ENCODE peak calls at places on chromosomes 3 and 15, in nine cellular contexts. J, N, O, E, Y, S, G, U and I are unnamed samples.

GRCh38 chr15:25664761-25665160 is 198.4 kb downstream of the ATP10A start:
- DNase-seq in J (no peak), N (no peak), O (no peak), E (no peak), Y (no peak), S (no peak), G (no peak), U (no peak), I (no peak)

GRCh38 chr3:142844339-142844977 is 44.4 kb downstream of the PCOLCE2 start:
- DNase-seq in J (peak), N (no peak), O (no peak), E (no peak), Y (peak), S (peak), G (no peak), U (peak), I (no peak)

GRCh38 chr15:43376017-43376705 is 5.3 kb downstream of the TUBGCP4 start:
- DNase-seq in J (peak), N (peak), O (no peak), E (no peak), Y (peak), S (peak), G (peak), U (peak), I (peak)

GRCh38 chr3:128366652-128367051 is 100.0 kb downstream of the DNAJB8 start:
- DNase-seq in J (no peak), N (no peak), O (no peak), E (no peak), Y (no peak), S (no peak), G (no peak), U (no peak), I (no peak)

GRCh38 chr15:94453227-94453626 is 221.9 kb downstream of the MCTP2 start:
- DNase-seq in J (no peak), N (no peak), O (no peak), E (no peak), Y (no peak), S (no peak), G (no peak), U (no peak), I (no peak)

GRCh38 chr3:141249041-141249440 is 17.4 kb downstream of the PXYLP1 start:
- DNase-seq in J (no peak), N (no peak), O (no peak), E (no peak), Y (no peak), S (no peak), G (no peak), U (no peak), I (no peak)

GRCh38 chr3:55868347-55868746 is 381.2 kb upstream of the WNT5A start:
- DNase-seq in J (no peak), N (no peak), O (no peak), E (no peak), Y (no peak), S (peak), G (no peak), U (no peak), I (no peak)

GRCh38 chr15:73087121-73087520 is 34.9 kb downstream of the NEO1 start:
- DNase-seq in J (no peak), N (no peak), O (no peak), E (no peak), Y (no peak), S (no peak), G (no peak), U (no peak), I (no peak)

GRCh38 chr3:193452338-193452737 is 73.8 kb upstream of the ATP13A5 start:
- DNase-seq in J (no peak), N (no peak), O (no peak), E (no peak), Y (no peak), S (peak), G (no peak), U (peak), I (no peak)

GRCh38 chr3:139674585-139675260 is 3.0 kb downstream of the NMNAT3 start:
- DNase-seq in J (no peak), N (no peak), O (no peak), E (no peak), Y (no peak), S (no peak), G (no peak), U (no peak), I (no peak)

GRCh38 chr3:8739757-8740508 is 6.3 kb downstream of the CAV3 start:
- DNase-seq in J (peak), N (no peak), O (peak), E (no peak), Y (no peak), S (no peak), G (no peak), U (no peak), I (no peak)

GRCh38 chr3:196803891-196804468 is 63.7 kb upstream of the SENP5 start:
- DNase-seq in J (no peak), N (no peak), O (no peak), E (no peak), Y (no peak), S (no peak), G (no peak), U (no peak), I (peak)

GRCh38 chr3:155491696-155492095 is 198.2 kb upstream of the STRIT1 start:
- DNase-seq in J (no peak), N (no peak), O (no peak), E (no peak), Y (no peak), S (peak), G (no peak), U (no peak), I (no peak)

GRCh38 chr15:72967397-72967796 is 84.9 kb upstream of the NEO1 start:
- DNase-seq in J (no peak), N (no peak), O (no peak), E (no peak), Y (no peak), S (no peak), G (no peak), U (no peak), I (no peak)

GRCh38 chr3:14278265-14278798 is 99.7 kb downstream of the LSM3 start:
- DNase-seq in J (no peak), N (no peak), O (no peak), E (no peak), Y (no peak), S (no peak), G (no peak), U (no peak), I (no peak)

GRCh38 chr15:62212746-62213145 is 47.7 kb upstream of the C2CD4B start:
- DNase-seq in J (no peak), N (no peak), O (no peak), E (no peak), Y (peak), S (no peak), G (no peak), U (no peak), I (no peak)

GRCh38 chr3:193768069-193768391 is 175.0 kb downstream of the OPA1 start:
- DNase-seq in J (peak), N (no peak), O (no peak), E (no peak), Y (peak), S (no peak), G (no peak), U (no peak), I (no peak)

GRCh38 chr15:72491768-72492167 is 17.6 kb downstream of the ARIH1 start:
- DNase-seq in J (peak), N (no peak), O (no peak), E (no peak), Y (no peak), S (no peak), G (no peak), U (no peak), I (no peak)

GRCh38 chr3:177333535-177334495 is 136.5 kb upstream of the TBL1XR1 start:
- DNase-seq in J (no peak), N (no peak), O (no peak), E (no peak), Y (no peak), S (no peak), G (no peak), U (peak), I (no peak)

GRCh38 chr3:54882114-54882833 is 45.6 kb downstream of the LRTM1 start:
- DNase-seq in J (peak), N (no peak), O (no peak), E (no peak), Y (no peak), S (no peak), G (no peak), U (no peak), I (no peak)

GRCh38 chr15:48059786-48060185 is 61.0 kb upstream of the SLC24A5 start:
- DNase-seq in J (peak), N (no peak), O (no peak), E (no peak), Y (no peak), S (no peak), G (no peak), U (no peak), I (no peak)

GRCh38 chr3:123088360-123088759 is 21.5 kb downstream of the PDIA5 start:
- DNase-seq in J (no peak), N (no peak), O (no peak), E (no peak), Y (no peak), S (no peak), G (no peak), U (no peak), I (no peak)

GRCh38 chr3:10676905-10677304 is 139.1 kb upstream of the SLC6A11 start:
- DNase-seq in J (no peak), N (no peak), O (no peak), E (no peak), Y (no peak), S (no peak), G (no peak), U (no peak), I (no peak)

GRCh38 chr3:115341208-115341607 is 194.1 kb upstream of the ZBTB20 start:
- DNase-seq in J (peak), N (no peak), O (no peak), E (no peak), Y (no peak), S (no peak), G (no peak), U (no peak), I (no peak)

GRCh38 chr3:187966636-187967035 is 187.3 kb upstream of the LPP start:
- DNase-seq in J (no peak), N (no peak), O (no peak), E (no peak), Y (no peak), S (peak), G (no peak), U (no peak), I (no peak)

GRCh38 chr15:77870195-77871065 is 207.1 kb downstream of the TBC1D2B start:
- DNase-seq in J (peak), N (peak), O (peak), E (no peak), Y (peak), S (peak), G (no peak), U (peak), I (peak)

GRCh38 chr3:69179740-69180372 is 57.5 kb upstream of the LMOD3 start:
- DNase-seq in J (no peak), N (no peak), O (no peak), E (no peak), Y (no peak), S (no peak), G (no peak), U (no peak), I (no peak)

GRCh38 chr3:10983219-10983916 is 9.2 kb upstream of the SLC6A1 start:
- DNase-seq in J (peak), N (no peak), O (peak), E (no peak), Y (peak), S (peak), G (no peak), U (no peak), I (no peak)